ENCODE peak calls at places on chromosomes 7 and 10, in nine cellular contexts. N is esophagus muscularis mucosa, P is kidney, C is IMR-90, I is psoas muscle, M is choroid plexus epithelial cell, W is lower leg skin, L is Panc1, Q is AG04450. O is an unnamed sample.

GRCh38 chr7:133355822-133356221 is 102.9 kb downstream of the EXOC4 start:
- DNase-seq in N (no peak), W (no peak), M (no peak), Q (no peak), I (no peak), P (no peak), L (no peak), C (no peak), O (no peak)

GRCh38 chr10:8840356-8840755 is 785.9 kb downstream of the GATA3 start:
- DNase-seq in Q (no peak), C (no peak), L (no peak), M (no peak), W (no peak), N (no peak), P (no peak), I (no peak), O (no peak)

GRCh38 chr7:45716380-45717203 is 142.4 kb downstream of the ADCY1 start:
- DNase-seq in C (no peak), L (no peak), P (peak; percentile 60), I (no peak), M (no peak), Q (no peak), W (no peak), N (peak; percentile 70), O (no peak)

GRCh38 chr7:104548861-104549260 is 220.5 kb downstream of the LHFPL3 start:
- DNase-seq in C (no peak), M (no peak), P (no peak), L (no peak), W (no peak), N (peak; percentile 37), I (no peak), Q (no peak), O (no peak)

GRCh38 chr7:16651391-16652254 is 5.6 kb downstream of the BZW2 start:
- DNase-seq in L (no peak), N (no peak), C (no peak), M (peak; percentile 28), Q (no peak), I (no peak), P (no peak), W (no peak), O (no peak)

GRCh38 chr7:29771081-29771832 is 35.1 kb upstream of the WIPF3 start:
- DNase-seq in Q (no peak), P (no peak), N (no peak), C (no peak), I (no peak), W (no peak), L (no peak), M (no peak), O (no peak)

GRCh38 chr10:100646033-100646432 is 99.3 kb upstream of the PAX2 start:
- DNase-seq in W (no peak), P (peak; percentile 33), I (no peak), Q (no peak), M (no peak), C (no peak), N (no peak), L (no peak), O (no peak)

GRCh38 chr10:132942101-132942739 is at the start of gene CFAP46:
- DNase-seq in Q (no peak), N (no peak), L (no peak), W (no peak), C (peak; percentile 44), M (peak; percentile 53), P (peak; percentile 84), I (peak; percentile 70), O (peak; percentile 63)

GRCh38 chr7:127391591-127392181 is 822 bp downstream of the ZNF800 start:
- DNase-seq in L (no peak), N (no peak), M (peak; percentile 45), I (no peak), P (peak; percentile 77), C (peak; percentile 24), Q (no peak), W (no peak), O (peak; percentile 33)

GRCh38 chr7:127392182-127392565 is 334 bp downstream of the ZNF800 start:
- DNase-seq in M (peak; percentile 65), W (peak; percentile 86), N (no peak), P (peak; percentile 90), C (peak; percentile 55), I (peak; percentile 86), Q (no peak), L (no peak), O (peak; percentile 64)

GRCh38 chr7:127393370-127394058 is 1.0 kb upstream of the ZNF800 start:
- DNase-seq in C (no peak), N (no peak), Q (no peak), L (no peak), P (no peak), M (peak; percentile 34), W (peak; percentile 87), I (peak; percentile 50), O (no peak)

GRCh38 chr7:127390817-127391590 is 1.5 kb downstream of the ZNF800 start:
- DNase-seq in M (no peak), I (no peak), W (no peak), Q (no peak), P (no peak), N (no peak), C (no peak), L (no peak), O (no peak)

DNA sequence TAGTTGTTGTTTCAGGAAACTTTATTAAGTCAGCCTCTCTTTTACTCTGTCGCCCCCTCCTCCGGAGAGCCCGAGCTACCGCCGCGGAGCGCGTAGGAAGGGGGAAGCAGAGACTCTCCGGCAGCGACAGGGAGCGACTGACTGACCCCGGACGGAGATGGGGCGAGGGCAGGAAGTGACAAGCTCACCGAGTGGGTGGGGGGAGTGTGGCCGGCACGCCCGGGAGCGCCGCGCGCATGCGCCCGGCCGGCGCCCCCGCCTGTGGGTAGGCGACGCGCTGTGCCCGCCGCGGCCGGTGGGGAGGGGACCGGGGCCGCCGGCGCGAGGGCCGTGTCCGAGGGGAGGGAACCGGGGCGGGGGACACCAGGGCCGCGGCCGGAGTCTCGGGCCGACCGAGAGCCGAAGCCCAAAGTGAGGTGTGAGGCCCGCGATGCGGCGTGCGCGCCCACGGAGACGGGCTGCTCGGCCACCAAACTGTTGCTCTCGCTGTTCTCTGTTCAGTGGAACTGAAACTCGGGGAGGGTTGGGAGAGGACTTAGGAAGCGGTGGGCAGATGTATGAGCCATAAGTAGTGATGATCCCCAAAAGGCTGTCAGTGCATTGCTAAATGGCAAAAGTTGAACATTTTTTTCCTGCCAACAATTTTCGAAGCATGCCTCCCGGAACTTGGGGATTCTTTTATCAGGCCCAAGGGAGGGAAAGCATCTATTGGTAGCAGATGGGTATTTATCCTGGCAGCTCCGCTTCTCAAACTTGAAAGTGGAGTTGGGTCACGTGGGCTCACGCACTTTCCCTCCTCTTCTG is at the start of gene ZNF800:
- DNase-seq in P (peak; percentile 97), L (peak; percentile 47), N (peak; percentile 96), I (peak; percentile 95), C (peak; percentile 82), M (peak; percentile 76), Q (peak; percentile 27), W (peak; percentile 97), O (peak; percentile 82)
- H3K4me3 ChIP-seq in P (peak within 1 kb of the TSS; percentile 99), L (peak within 1 kb of the TSS; percentile 86), N (peak within 1 kb of the TSS; percentile 92), I (peak within 1 kb of the TSS; percentile 93), C (peak within 1 kb of the TSS; percentile 89), M (peak within 1 kb of the TSS; percentile 67), Q (peak within 1 kb of the TSS; percentile 87), W (peak within 1 kb of the TSS; percentile 98), O (peak within 1 kb of the TSS; percentile 93)

GRCh38 chr7:139500770-139501138 is 17.3 kb upstream of the KLRG2 start:
- DNase-seq in C (no peak), L (no peak), M (no peak), Q (no peak), P (no peak), N (no peak), I (no peak), W (no peak), O (no peak)

GRCh38 chr7:139509535-139509934 is 13.9 kb upstream of the CLEC2L start:
- DNase-seq in N (no peak), Q (no peak), M (no peak), L (no peak), C (no peak), W (no peak), P (no peak), I (no peak), O (no peak)

GRCh38 chr7:139502226-139502625 is 18.8 kb upstream of the KLRG2 start:
- DNase-seq in N (no peak), C (no peak), W (no peak), I (no peak), Q (no peak), P (no peak), L (no peak), M (no peak), O (no peak)

DNA sequence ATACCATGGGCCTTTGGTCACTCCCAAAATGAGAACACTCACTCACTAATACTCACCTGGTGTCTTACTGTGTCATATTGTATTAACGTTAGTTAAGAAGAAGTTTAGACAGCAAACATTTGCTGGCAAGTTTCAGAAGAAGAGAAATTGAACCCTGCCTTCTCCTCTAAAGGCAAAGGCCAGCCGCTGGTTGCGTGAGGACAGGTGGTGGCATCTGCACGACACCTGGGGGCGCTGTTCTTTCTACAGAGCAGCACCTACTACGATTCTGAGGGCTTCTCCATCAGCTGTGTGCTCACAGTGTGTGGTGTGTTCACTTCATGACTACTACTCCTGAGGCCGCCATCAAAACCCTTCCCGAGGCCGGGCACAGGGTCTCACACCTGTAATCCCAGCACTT is 17.9 kb upstream of the CLEC2L start:
- DNase-seq in I (no peak), Q (no peak), P (no peak), M (no peak), W (no peak), N (no peak), C (no peak), L (no peak), O (no peak)
- TF ChIP-seq CTCF in I (no peak), Q (peak; percentile 32), P (no peak), M (peak; percentile 53), W (no peak), N (no peak), C (no peak), L (peak; percentile 68), O (peak; percentile 29)

GRCh38 chr10:48605264-48605615 is 367 bp upstream of the ARHGAP22 start:
- DNase-seq in P (no peak), M (no peak), I (no peak), N (no peak), W (no peak), Q (no peak), C (peak; percentile 16), L (no peak), O (no peak)

GRCh38 chr10:48604408-48605263 is at the start of gene ARHGAP22:
- DNase-seq in Q (no peak), M (no peak), L (no peak), W (peak; percentile 86), I (peak; percentile 76), N (peak; percentile 91), C (peak; percentile 29), P (no peak), O (peak; percentile 28)

GRCh38 chr10:48602401-48603135 is 2.3 kb downstream of the ARHGAP22 start:
- DNase-seq in I (no peak), Q (no peak), W (peak; percentile 29), P (no peak), L (no peak), N (no peak), C (peak; percentile 29), M (no peak), O (peak; percentile 16)

GRCh38 chr10:48603421-48604038 is 1.3 kb downstream of the ARHGAP22 start:
- DNase-seq in C (peak; percentile 35), L (no peak), M (no peak), Q (no peak), P (no peak), W (peak; percentile 56), N (no peak), I (no peak), O (no peak)

GRCh38 chr10:48604039-48604407 is 850 bp downstream of the ARHGAP22 start:
- DNase-seq in W (peak; percentile 74), N (no peak), C (no peak), M (no peak), Q (no peak), P (no peak), I (no peak), L (no peak), O (no peak)
- H3K4me3 ChIP-seq in W (no peak overlapping the region), N (peak overlapping the region; percentile 61), C (peak overlapping the region; percentile 86), M (peak overlapping the region; percentile 73), Q (peak overlapping the region; percentile 83), P (peak overlapping the region; percentile 42), I (peak overlapping the region; percentile 56), L (peak overlapping the region; percentile 68), O (peak overlapping the region; percentile 77)

GRCh38 chr7:51369746-51370145 is 53.1 kb upstream of the COBL start:
- DNase-seq in P (no peak), Q (no peak), I (no peak), L (no peak), N (no peak), W (no peak), M (peak; percentile 18), C (no peak), O (peak; percentile 10)
- TF ChIP-seq CTCF in P (peak; percentile 21), Q (peak; percentile 11), I (peak; percentile 45), L (peak; percentile 71), N (peak; percentile 21), W (no peak), M (peak; percentile 37), C (peak; percentile 22), O (peak; percentile 31)